ENCODE peak calls at places on chromosomes 4 and X, in seven cellular contexts. X is neuronal stem cell, A is IMR-90, H is mesendoderm, O is mesenchymal stem cell, K is H9, Q is H1. I is an unnamed sample. For H3K27me3, the result is how much of the 10 kb centered on the place peaks cover.

GRCh38 chr4:121125486-121125885 is 38.6 kb downstream of the TNIP3 start:
- DNase-seq in X (no peak), A (no peak), H (no peak), O (no peak), K (no peak), Q (no peak), I (no peak)

GRCh38 chrX:84933956-84934556 is 69.6 kb upstream of the APOOL start:
- DNase-seq in X (no peak), A (no peak), H (no peak), O (no peak), K (no peak), Q (no peak), I (peak)

GRCh38 chrX:19629541-19629940 is 114.2 kb upstream of the MAP3K15 start:
- DNase-seq in X (no peak), A (no peak), H (no peak), O (no peak), K (no peak), Q (no peak), I (no peak)

GRCh38 chrX:153782324-153782723 is 1.5 kb downstream of the SRPK3 start:
- DNase-seq in X (no peak), A (no peak), H (peak), O (no peak), K (peak), Q (no peak), I (no peak)

GRCh38 chr4:159428293-159428692 is 325.4 kb downstream of the RAPGEF2 start:
- DNase-seq in X (no peak), A (no peak), H (no peak), O (no peak), K (no peak), Q (no peak), I (no peak)

GRCh38 chr4:147388016-147388415 is 92.9 kb upstream of the EDNRA start:
- DNase-seq in X (no peak), A (peak), H (no peak), O (no peak), K (no peak), Q (no peak), I (no peak)

GRCh38 chr4:8374851-8375649 is 65.5 kb downstream of the ACOX3 start:
- DNase-seq in X (no peak), A (no peak), H (no peak), O (no peak), K (no peak), Q (no peak), I (no peak)

GRCh38 chr4:25088342-25088952 is 57.7 kb upstream of the LGI2 start:
- DNase-seq in X (no peak), A (peak), H (no peak), O (no peak), K (no peak), Q (no peak), I (no peak)

GRCh38 chrX:122940199-122940598 is 243.9 kb upstream of the GRIA3 start:
- DNase-seq in X (no peak), A (no peak), H (no peak), O (no peak), K (no peak), Q (no peak), I (no peak)

GRCh38 chr4:126727461-126727860 is 905.3 kb upstream of the INTU start:
- DNase-seq in X (no peak), A (peak), H (no peak), O (no peak), K (no peak), Q (no peak), I (no peak)

GRCh38 chr4:112895785-112896184 is 153.7 kb upstream of the ANK2 start:
- DNase-seq in X (peak), A (no peak), H (peak), O (peak), K (peak), Q (peak), I (no peak)

GRCh38 chr4:68176904-68177303 is 47.2 kb upstream of the TMPRSS11F start:
- DNase-seq in X (no peak), A (no peak), H (no peak), O (no peak), K (no peak), Q (no peak), I (no peak)

GRCh38 chr4:109671350-109671749 is 31.9 kb downstream of the CASP6 start:
- DNase-seq in X (no peak), A (no peak), H (no peak), O (no peak), K (no peak), Q (no peak), I (no peak)

GRCh38 chrX:40651620-40652223 is 4.4 kb upstream of the CXorf38 start:
- DNase-seq in X (peak), A (peak), H (peak), O (peak), K (peak), Q (no peak), I (peak)

GRCh38 chr4:138175337-138175794 is 66.8 kb downstream of the SLC7A11 start:
- DNase-seq in X (no peak), A (peak), H (no peak), O (peak), K (no peak), Q (no peak), I (no peak)

GRCh38 chrX:72492499-72492898 is 80.1 kb downstream of the HDAC8 start:
- DNase-seq in X (no peak), A (no peak), H (no peak), O (no peak), K (no peak), Q (no peak), I (no peak)
- H2BK120ac ChIP-seq in X (no peak), A (no peak), H (no peak), O (no peak), K (no peak), Q (no peak), I (no peak)

GRCh38 chr4:152950402-152951274 is 14.5 kb downstream of the FHDC1 start:
- DNase-seq in X (no peak), A (no peak), H (no peak), O (no peak), K (no peak), Q (no peak), I (peak)
- H3K4me2 ChIP-seq in X (no peak), A (no peak), H (no peak), O (no peak), K (peak), Q (peak), I (no peak)

GRCh38 chr4:5894266-5894665 is 1.4 kb upstream of the CRMP1 start:
- DNase-seq in X (no peak), A (no peak), H (no peak), O (no peak), K (no peak), Q (no peak), I (no peak)
- H3K27me3 ChIP-seq in X (half or more), A (half or more), H (under half), O (half or more), K (under half), Q (half or more), I (half or more)

DNA sequence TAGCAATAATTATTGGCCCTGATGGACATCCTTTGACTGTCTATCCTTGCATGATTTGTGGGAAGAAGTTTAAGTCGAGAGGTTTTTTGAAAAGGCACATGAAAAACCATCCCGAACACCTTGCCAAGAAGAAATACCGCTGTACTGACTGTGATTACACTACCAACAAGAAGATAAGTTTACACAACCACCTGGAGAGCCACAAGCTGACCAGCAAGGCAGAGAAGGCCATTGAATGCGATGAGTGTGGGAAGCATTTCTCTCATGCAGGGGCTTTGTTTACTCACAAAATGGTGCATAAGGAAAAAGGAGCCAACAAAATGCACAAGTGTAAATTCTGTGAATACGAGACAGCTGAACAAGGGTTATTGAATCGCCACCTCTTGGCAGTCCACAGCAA is 60.7 kb downstream of the ZFX start:
- DNase-seq in X (no peak), A (no peak), H (no peak), O (no peak), K (no peak), Q (no peak), I (no peak)
- H2BK120ac ChIP-seq in X (no peak), A (no peak), H (no peak), O (no peak), K (no peak), Q (no peak), I (no peak)

DNA sequence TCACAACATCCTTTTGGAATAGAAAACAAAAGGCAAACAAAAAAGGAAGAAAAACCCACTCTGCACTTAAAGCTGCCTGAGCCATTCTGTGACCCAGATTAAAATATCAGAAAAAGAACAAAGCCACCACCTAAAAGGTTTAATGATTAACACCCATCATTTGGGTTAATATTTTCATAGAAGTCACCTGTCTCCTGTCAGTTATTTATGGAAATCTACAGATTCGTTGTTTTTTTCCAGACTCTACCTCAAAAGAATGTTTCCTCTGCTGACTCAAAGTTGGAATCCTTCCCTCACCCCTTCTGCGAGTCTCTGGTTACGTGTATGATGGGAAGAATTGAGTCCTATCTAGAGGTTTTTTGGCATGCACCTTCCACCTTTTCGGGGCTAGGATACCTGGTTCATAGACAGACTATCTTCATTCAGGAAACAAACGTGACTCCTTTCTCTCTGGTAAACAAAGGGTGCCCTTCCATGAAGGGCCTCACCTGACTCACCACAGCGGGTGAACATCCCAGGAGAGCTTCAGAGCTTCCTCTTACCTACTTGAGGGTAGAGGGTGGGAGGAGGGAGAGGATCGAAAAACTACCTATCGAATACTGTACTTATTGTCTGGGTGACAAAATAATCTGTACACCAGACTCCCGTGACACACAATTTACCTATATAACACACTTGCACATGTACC is 19.6 kb upstream of the CA5B start:
- DNase-seq in X (no peak), A (no peak), H (peak), O (no peak), K (peak), Q (no peak), I (no peak)
- H3K4me2 ChIP-seq in X (no peak), A (no peak), H (no peak), O (no peak), K (no peak), Q (peak), I (no peak)

GRCh38 chrX:80550722-80551121 is 130.5 kb downstream of the TENT5D start:
- DNase-seq in X (no peak), A (no peak), H (peak), O (no peak), K (peak), Q (peak), I (no peak)
- H3K27me3 ChIP-seq in X (under half), A (under half), H (under half), O (under half), K (under half), Q (under half), I (under half)

DNA sequence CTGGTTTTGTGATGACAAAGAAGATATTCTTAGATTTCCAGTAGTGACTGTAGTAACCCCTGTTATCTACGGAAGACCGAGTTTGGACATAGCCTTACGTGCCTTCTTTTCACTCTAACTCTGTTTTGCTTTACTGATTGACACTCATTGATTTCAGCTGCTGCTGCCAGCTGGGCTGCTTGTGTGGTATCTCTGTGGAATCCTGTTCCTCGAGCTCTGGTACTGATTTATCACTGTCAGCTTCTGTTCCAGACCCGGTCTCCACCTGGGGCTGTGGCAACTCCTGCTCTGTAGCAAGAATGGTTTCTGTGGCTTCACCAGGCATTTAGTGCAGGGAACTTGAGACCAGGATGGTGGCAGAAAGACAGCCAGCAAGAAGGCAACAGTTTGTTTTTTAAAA is 24.6 kb upstream of the LAP3 start:
- DNase-seq in X (no peak), A (no peak), H (no peak), O (no peak), K (no peak), Q (no peak), I (no peak)
- H2BK120ac ChIP-seq in X (no peak), A (no peak), H (no peak), O (no peak), K (no peak), Q (no peak), I (no peak)